ENCODE peak calls at places on chromosome 2, in six cellular contexts. Z, C, V, D, B and U are unnamed samples.

GRCh38 chr2:124540805-124541204 is 515.7 kb downstream of the CNTNAP5 start:
- DNase-seq in Z (no peak), C (no peak), V (no peak), D (no peak), B (no peak), U (no peak)

GRCh38 chr2:137865954-137866540 is 98.2 kb upstream of the HNMT start:
- DNase-seq in Z (peak), C (peak), V (no peak), D (peak), B (no peak), U (no peak)

GRCh38 chr2:184053326-184053725 is 545.0 kb upstream of the ZNF804A start:
- DNase-seq in Z (peak), C (peak), V (no peak), D (no peak), B (no peak), U (peak)

GRCh38 chr2:225112362-225113111 is 70.3 kb upstream of the DOCK10 start:
- DNase-seq in Z (no peak), C (no peak), V (no peak), D (no peak), B (peak), U (no peak)

GRCh38 chr2:159946326-159946992 is 116.0 kb downstream of the PLA2R1 start:
- DNase-seq in Z (no peak), C (no peak), V (no peak), D (no peak), B (no peak), U (no peak)

GRCh38 chr2:167192833-167193232 is 304.6 kb downstream of the XIRP2 start:
- DNase-seq in Z (no peak), C (no peak), V (no peak), D (no peak), B (no peak), U (no peak)

GRCh38 chr2:230418341-230419016 is 2.5 kb downstream of the SP100 start:
- DNase-seq in Z (peak), C (no peak), V (no peak), D (no peak), B (peak), U (no peak)

GRCh38 chr2:121152861-121153260 is 132.1 kb downstream of the TFCP2L1 start:
- DNase-seq in Z (no peak), C (no peak), V (no peak), D (no peak), B (no peak), U (no peak)

GRCh38 chr2:219430633-219431615 is 3.7 kb upstream of the SPEG start:
- DNase-seq in Z (peak), C (no peak), V (peak), D (peak), B (no peak), U (no peak)

GRCh38 chr2:25356088-25356487 is 14.4 kb upstream of the DNMT3A start:
- DNase-seq in Z (no peak), C (no peak), V (no peak), D (no peak), B (no peak), U (no peak)

GRCh38 chr2:61762292-61762691 is 91.6 kb downstream of the FAM161A start:
- DNase-seq in Z (no peak), C (no peak), V (no peak), D (no peak), B (no peak), U (no peak)

DNA sequence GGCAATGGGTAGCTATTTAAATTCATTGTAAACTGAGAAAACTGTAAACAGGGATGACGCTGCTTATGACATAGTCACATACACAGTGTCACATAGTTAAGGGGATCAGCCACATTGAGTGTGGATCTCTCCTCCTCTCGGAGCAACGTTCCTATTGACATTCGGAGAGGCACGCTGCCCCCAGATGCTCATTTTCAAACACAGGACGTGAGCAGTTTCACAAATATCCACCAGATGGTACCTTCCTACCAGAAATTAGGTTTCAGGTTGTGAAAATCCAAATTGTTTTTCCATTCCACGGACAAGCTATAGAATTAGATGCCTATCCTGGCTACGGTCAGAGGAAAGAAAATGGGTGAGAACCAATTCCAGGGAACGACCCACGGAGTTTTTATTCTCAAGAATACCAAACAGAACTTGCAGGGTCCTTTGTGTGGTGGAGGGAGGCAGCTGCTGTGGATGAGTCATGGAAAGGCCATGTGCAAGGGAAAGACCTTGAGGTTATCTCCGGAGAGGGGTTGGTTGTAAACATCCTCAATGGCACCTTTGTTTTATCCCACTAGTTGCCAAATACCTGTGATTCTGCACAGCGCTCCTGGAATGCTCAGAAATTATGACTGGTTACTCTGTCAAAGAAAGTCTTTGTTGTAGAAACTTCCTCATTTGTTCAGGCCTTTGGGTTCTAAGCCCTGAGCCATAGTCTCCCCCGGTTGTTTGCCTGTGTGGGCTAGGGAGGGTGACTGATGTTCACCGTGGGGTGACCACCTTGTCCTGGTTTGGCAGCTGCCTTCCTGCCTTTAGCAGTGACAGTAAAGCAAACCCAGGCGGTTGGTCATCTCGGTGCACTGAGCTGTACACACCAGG is 88.0 kb downstream of the ACTR3 start:
- DNase-seq in Z (peak), C (peak), V (no peak), D (no peak), B (no peak), U (no peak)
- H3K27ac ChIP-seq in Z (no peak), C (peak), V (no peak), D (peak), B (no peak), U (peak)

GRCh38 chr2:66498597-66498910 is 63.6 kb downstream of the MEIS1 start:
- DNase-seq in Z (no peak), C (no peak), V (no peak), D (peak), B (no peak), U (no peak)

GRCh38 chr2:66495788-66496640 is 61.1 kb downstream of the MEIS1 start:
- DNase-seq in Z (peak), C (peak), V (no peak), D (peak), B (no peak), U (peak)

GRCh38 chr2:66497706-66498596 is 63.0 kb downstream of the MEIS1 start:
- DNase-seq in Z (no peak), C (no peak), V (no peak), D (no peak), B (no peak), U (no peak)

GRCh38 chr2:66494708-66495107 is 59.8 kb downstream of the MEIS1 start:
- DNase-seq in Z (peak), C (peak), V (no peak), D (no peak), B (peak), U (peak)

GRCh38 chr2:66496680-66497420 is 61.9 kb downstream of the MEIS1 start:
- DNase-seq in Z (no peak), C (no peak), V (no peak), D (no peak), B (no peak), U (no peak)
- H3K27ac ChIP-seq in Z (peak), C (no peak), V (peak), D (no peak), B (peak), U (peak)

GRCh38 chr2:101388232-101388631 is 929 bp upstream of the CREG2 start:
- DNase-seq in Z (peak), C (no peak), V (no peak), D (no peak), B (no peak), U (no peak)

GRCh38 chr2:101383016-101383541 is 4.2 kb downstream of the CREG2 start:
- DNase-seq in Z (no peak), C (no peak), V (no peak), D (no peak), B (no peak), U (no peak)

GRCh38 chr2:101382406-101382805 is 4.9 kb downstream of the CREG2 start:
- DNase-seq in Z (no peak), C (no peak), V (no peak), D (no peak), B (no peak), U (no peak)

GRCh38 chr2:101387151-101387807 is at the start of gene CREG2:
- DNase-seq in Z (peak), C (peak), V (peak), D (peak), B (peak), U (peak)

GRCh38 chr2:101386599-101387150 is 628 bp downstream of the CREG2 start:
- DNase-seq in Z (no peak), C (no peak), V (no peak), D (peak), B (no peak), U (no peak)
- H3K27ac ChIP-seq in Z (peak), C (no peak), V (peak), D (no peak), B (no peak), U (no peak)

GRCh38 chr2:149040451-149040850 is 2.0 kb downstream of the LYPD6B start:
- DNase-seq in Z (no peak), C (peak), V (no peak), D (peak), B (no peak), U (no peak)

GRCh38 chr2:149039213-149039724 is 770 bp downstream of the LYPD6B start:
- DNase-seq in Z (no peak), C (no peak), V (no peak), D (no peak), B (no peak), U (no peak)

GRCh38 chr2:149037851-149038250 is 648 bp upstream of the LYPD6B start:
- DNase-seq in Z (peak), C (peak), V (no peak), D (peak), B (no peak), U (no peak)

GRCh38 chr2:149036507-149037293 is 1.8 kb upstream of the LYPD6B start:
- DNase-seq in Z (no peak), C (no peak), V (no peak), D (no peak), B (no peak), U (no peak)

DNA sequence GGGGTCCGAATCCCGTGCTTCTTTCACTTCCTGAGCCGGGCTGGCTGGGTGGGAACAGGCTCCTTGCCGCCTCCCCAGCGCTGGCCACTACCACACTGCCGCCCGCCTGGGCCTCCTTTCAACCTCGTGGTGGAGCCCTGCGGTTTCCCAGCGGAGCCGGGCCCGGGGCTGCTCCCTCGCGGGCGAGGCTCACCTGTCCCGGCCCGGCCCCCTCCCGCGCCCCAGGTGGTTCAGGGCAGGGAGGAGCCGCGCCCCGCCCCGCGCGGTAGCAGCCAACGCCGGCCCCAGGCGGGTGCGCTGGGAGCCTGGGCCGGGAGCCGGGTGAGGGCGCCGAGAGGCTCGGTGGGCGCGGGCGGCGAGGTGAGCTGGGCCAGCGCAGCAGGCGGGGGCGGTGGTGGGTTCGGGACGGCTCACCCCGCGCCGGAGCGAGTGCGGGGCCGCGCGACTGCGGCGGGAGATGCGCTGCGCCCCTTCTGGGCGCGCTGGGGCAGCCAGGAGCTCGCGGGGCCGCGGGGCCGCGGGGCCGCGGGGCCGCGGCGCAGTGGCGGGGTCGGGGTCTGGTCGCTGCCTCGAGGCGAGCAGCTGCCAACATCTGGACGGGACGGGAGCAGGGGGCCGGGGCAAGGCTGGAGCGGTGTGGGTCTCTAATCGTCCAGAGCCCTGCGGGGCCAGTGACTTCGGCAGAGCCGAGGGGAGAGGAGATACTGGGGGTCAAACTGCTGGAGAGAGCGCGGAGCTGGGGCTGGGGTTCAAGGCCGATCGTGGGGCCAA is at the start of gene LYPD6B:
- DNase-seq in Z (peak), C (peak), V (no peak), D (peak), B (no peak), U (peak)
- H3K27ac ChIP-seq in Z (no peak), C (no peak), V (no peak), D (no peak), B (no peak), U (peak)

DNA sequence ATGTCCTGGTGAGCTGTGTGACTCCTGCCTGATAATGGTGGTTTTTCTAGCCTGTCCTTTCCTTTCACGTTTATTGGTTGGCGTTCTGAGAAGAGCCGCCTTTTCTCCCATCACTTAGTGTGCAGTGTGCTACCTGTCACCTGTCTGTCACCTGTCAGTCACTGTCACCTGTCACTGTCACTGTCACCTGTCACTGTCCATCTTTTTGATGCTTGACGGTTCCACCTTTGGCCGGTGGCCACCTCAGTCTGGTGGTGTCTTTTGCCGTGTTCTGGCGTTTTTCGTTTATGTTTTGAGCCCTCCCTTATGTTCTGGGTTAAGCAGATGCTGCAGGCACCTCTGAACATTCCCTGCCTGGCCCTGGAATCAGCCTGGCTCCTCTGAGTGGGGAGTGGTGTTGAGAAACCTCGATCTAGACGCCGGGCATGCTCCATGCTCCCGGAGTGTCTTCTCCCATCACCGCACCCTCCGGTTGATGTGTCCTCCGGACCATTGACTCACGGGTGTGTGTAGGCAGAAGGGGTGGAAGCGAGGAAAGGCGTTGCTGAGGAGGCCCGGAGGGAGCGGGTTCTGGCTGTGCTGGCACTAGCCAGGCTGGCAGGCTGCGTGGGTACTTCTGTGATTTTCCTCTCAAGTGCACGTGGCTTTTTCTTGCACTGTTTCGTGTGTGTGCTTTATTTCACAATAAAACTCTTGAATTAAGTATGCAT is 20.7 kb downstream of the DTYMK start:
- DNase-seq in Z (no peak), C (no peak), V (no peak), D (no peak), B (no peak), U (no peak)
- H3K27ac ChIP-seq in Z (peak), C (no peak), V (no peak), D (no peak), B (no peak), U (no peak)

GRCh38 chr2:888906-889566 is 61.6 kb upstream of the SNTG2 start:
- DNase-seq in Z (no peak), C (no peak), V (no peak), D (peak), B (no peak), U (no peak)

GRCh38 chr2:886072-887022 is 64.3 kb upstream of the SNTG2 start:
- DNase-seq in Z (no peak), C (peak), V (no peak), D (peak), B (no peak), U (no peak)

GRCh38 chr2:887639-888038 is 63.0 kb upstream of the SNTG2 start:
- DNase-seq in Z (no peak), C (no peak), V (no peak), D (peak), B (no peak), U (no peak)

GRCh38 chr2:890214-890613 is 60.4 kb upstream of the SNTG2 start:
- DNase-seq in Z (no peak), C (no peak), V (no peak), D (peak), B (no peak), U (no peak)

DNA sequence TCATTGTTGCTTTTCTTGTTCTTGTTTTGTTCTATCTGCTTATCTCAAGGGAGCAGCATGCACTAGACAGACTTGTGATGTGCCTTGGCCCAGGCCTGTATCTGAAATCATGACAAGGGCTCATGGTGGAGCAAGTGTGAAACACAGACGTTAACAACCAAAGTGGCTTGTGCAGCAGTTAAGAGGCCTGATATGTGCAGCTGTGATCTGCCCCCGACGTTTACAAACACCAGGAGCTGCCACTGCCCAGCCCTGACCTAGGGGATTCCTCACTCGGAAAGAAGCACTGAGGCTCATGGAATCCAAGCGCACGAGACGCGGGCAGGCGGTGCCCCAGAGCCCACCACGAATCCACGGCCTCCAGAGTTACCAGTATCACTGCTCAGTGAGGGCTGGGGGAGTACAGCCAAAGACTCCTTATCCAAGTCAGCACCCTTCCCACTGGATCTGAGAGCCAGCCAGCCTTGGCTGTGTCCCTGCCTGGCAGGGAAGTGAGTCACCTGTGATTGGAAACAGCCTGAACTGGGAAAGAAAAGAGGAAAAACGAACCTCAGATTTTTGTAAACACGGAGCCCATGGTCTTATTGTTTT is 62.3 kb upstream of the SNTG2 start:
- DNase-seq in Z (no peak), C (no peak), V (no peak), D (peak), B (no peak), U (no peak)
- H3K27ac ChIP-seq in Z (no peak), C (no peak), V (no peak), D (no peak), B (no peak), U (no peak)

DNA sequence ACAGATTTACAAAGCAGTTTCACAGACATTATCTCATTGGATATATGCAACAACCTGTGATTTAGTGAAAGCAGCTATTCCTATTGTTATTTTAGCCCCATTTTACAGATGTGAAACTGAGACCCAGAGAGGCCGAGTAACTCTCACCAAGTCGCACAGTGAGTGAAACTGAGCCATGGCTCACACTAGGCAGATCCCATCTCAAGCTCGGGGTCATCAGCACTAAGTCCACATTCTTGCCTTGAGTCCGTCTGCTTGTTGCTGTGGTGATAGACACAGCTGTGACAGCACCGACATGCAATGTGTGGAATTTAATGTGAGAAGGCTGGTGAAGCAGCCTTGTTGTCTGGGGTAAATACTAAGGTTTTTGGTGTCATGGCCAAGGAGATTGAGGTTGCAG is 40.3 kb upstream of the GMCL1 start:
- DNase-seq in Z (no peak), C (no peak), V (no peak), D (peak), B (no peak), U (no peak)
- H3K27ac ChIP-seq in Z (no peak), C (no peak), V (no peak), D (peak), B (peak), U (peak)

DNA sequence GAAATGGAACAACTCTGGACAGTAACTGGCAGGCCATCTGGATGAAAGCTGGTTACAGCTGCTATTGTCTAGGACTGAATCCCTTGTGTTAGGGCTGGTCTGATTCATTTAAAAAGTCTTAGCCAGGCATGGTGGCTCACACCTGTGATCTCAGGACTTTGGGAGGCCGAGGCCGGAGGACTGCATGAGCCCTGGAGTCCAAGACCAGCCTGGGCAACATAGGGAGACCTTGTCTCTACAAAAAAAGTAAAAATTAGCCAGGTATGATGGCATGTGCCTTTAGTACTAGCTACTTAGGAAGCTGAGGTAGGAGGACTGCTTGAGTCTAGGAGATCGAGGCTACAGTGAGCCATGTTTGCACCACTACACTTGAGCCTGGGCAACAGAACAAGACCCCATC is 15.5 kb upstream of the CFLAR start:
- DNase-seq in Z (no peak), C (no peak), V (no peak), D (no peak), B (no peak), U (no peak)
- H3K27ac ChIP-seq in Z (no peak), C (no peak), V (no peak), D (no peak), B (no peak), U (no peak)